ENCODE peak calls at places on chromosomes 5 and 9, in eight cellular contexts. B is effector memory CD4-positive, alpha-beta T cell; W is PC-3; J is GM23248; Y is HCT116; K is lower lobe of right lung; C is esophagus squamous epithelium; O is SK-N-SH. P is an unnamed sample. For H3K27me3, H3K4me1 and H3K36me3, the result is how much of the 10 kb centered on the place peaks cover.

GRCh38 chr5:43854697-43855292 is 251.8 kb downstream of the NNT start:
- DNase-seq in K (no peak), Y (no peak), J (peak), W (no peak), C (no peak), O (no peak), B (no peak), P (no peak)

GRCh38 chr9:128375865-128376264 is 4.7 kb downstream of the URM1 start:
- DNase-seq in J (peak), O (no peak), K (no peak), C (no peak), W (no peak), Y (no peak), B (no peak), P (no peak)

GRCh38 chr9:129968690-129969485 is 74.1 kb downstream of the FNBP1 start:
- DNase-seq in W (peak), Y (no peak), B (no peak), C (no peak), K (no peak), J (peak), O (no peak), P (no peak)

GRCh38 chr5:169013208-169013728 is 287.7 kb downstream of the SLIT3 start:
- DNase-seq in C (no peak), Y (no peak), O (no peak), J (no peak), K (no peak), B (no peak), W (no peak), P (no peak)

GRCh38 chr9:135299651-135300345 is 179.8 kb upstream of the PPP1R26 start:
- DNase-seq in B (no peak), C (no peak), W (no peak), Y (no peak), K (no peak), J (no peak), O (peak), P (no peak)

GRCh38 chr9:124673063-124673462 is 98.0 kb downstream of the NR6A1 start:
- DNase-seq in W (no peak), K (no peak), J (no peak), Y (no peak), O (no peak), B (no peak), C (no peak), P (no peak)

GRCh38 chr5:23419115-23419514 is 88.3 kb upstream of the PRDM9 start:
- DNase-seq in O (no peak), J (no peak), K (no peak), W (peak), C (no peak), B (no peak), Y (no peak), P (no peak)

GRCh38 chr5:124659798-124660197 is 86.6 kb downstream of the ZNF608 start:
- DNase-seq in B (no peak), W (no peak), K (no peak), C (no peak), O (no peak), J (no peak), Y (no peak), P (no peak)

GRCh38 chr5:150642567-150642927 is 2.1 kb downstream of the SYNPO start:
- DNase-seq in K (peak), W (peak), B (no peak), C (no peak), J (peak), O (no peak), Y (peak), P (peak)

GRCh38 chr5:60960591-60960990 is 15.6 kb downstream of the NDUFAF2 start:
- DNase-seq in J (peak), K (no peak), O (peak), B (no peak), Y (peak), W (peak), C (no peak), P (no peak)

GRCh38 chr5:109454726-109455505 is 45.1 kb upstream of the PJA2 start:
- DNase-seq in C (no peak), K (no peak), Y (no peak), J (peak), O (no peak), B (no peak), W (no peak), P (no peak)

GRCh38 chr5:111774525-111774924 is 17.5 kb upstream of the NREP start:
- DNase-seq in B (no peak), J (no peak), O (no peak), K (peak), Y (no peak), W (peak), C (no peak), P (no peak)

GRCh38 chr9:87601175-87601574 is 103.5 kb downstream of the DAPK1 start:
- DNase-seq in Y (no peak), B (no peak), O (no peak), C (no peak), J (no peak), W (no peak), K (peak), P (no peak)

GRCh38 chr5:80754900-80755299 is 100.1 kb upstream of the DHFR start:
- DNase-seq in K (no peak), B (no peak), O (no peak), W (no peak), J (peak), C (no peak), Y (no peak), P (no peak)

GRCh38 chr9:70590264-70590646 is 175.8 kb upstream of the KLF9 start:
- DNase-seq in C (no peak), W (no peak), B (no peak), Y (no peak), K (no peak), J (peak), O (no peak), P (no peak)

GRCh38 chr5:142667808-142668207 is 18.1 kb downstream of the FGF1 start:
- DNase-seq in W (no peak), Y (no peak), C (no peak), K (no peak), O (no peak), J (no peak), B (no peak), P (peak)

GRCh38 chr9:81125446-81126092 is 563.8 kb downstream of the TLE1 start:
- DNase-seq in O (no peak), J (no peak), C (no peak), K (no peak), W (peak), B (no peak), Y (no peak), P (no peak)

GRCh38 chr5:171495122-171495700 is 75.8 kb downstream of the FGF18 start:
- DNase-seq in B (no peak), Y (peak), J (no peak), C (no peak), O (no peak), K (no peak), W (peak), P (no peak)

GRCh38 chr5:121366515-121366914 is 485.2 kb upstream of the FTMT start:
- DNase-seq in Y (no peak), B (no peak), W (peak), O (no peak), C (no peak), K (no peak), J (peak), P (no peak)

GRCh38 chr5:109247943-109248342 is 161.8 kb downstream of the PJA2 start:
- DNase-seq in B (no peak), W (no peak), K (no peak), O (no peak), J (no peak), Y (no peak), C (no peak), P (no peak)

GRCh38 chr9:32644698-32645097 is 9.2 kb upstream of the TAF1L start:
- DNase-seq in J (peak), K (no peak), O (no peak), B (no peak), C (no peak), W (peak), Y (no peak), P (no peak)

GRCh38 chr5:127723571-127723970 is 20.4 kb downstream of the CCDC192 start:
- DNase-seq in O (no peak), J (peak), Y (no peak), C (no peak), K (peak), W (peak), B (no peak), P (no peak)

GRCh38 chr5:97534166-97534565 is 351.1 kb upstream of the RIOK2 start:
- DNase-seq in W (peak), K (no peak), Y (peak), C (no peak), O (peak), J (peak), B (no peak), P (no peak)

GRCh38 chr9:109110326-109111014 is 9.3 kb downstream of the TMEM245 start:
- DNase-seq in C (no peak), Y (peak), B (no peak), J (peak), W (peak), K (no peak), O (no peak), P (no peak)

GRCh38 chr5:52997424-52997823 is 8.3 kb downstream of the ITGA2 start:
- DNase-seq in O (no peak), Y (no peak), B (no peak), J (peak), W (no peak), C (no peak), K (no peak), P (no peak)

GRCh38 chr5:17190242-17190778 is 27.1 kb upstream of the BASP1 start:
- DNase-seq in W (peak), O (peak), Y (peak), B (no peak), J (peak), C (no peak), K (no peak), P (no peak)

GRCh38 chr5:17189381-17190036 is 27.9 kb upstream of the BASP1 start:
- DNase-seq in B (no peak), O (peak), K (peak), J (peak), W (peak), Y (peak), C (no peak), P (peak)

GRCh38 chr5:17187401-17187800 is 30.0 kb upstream of the BASP1 start:
- DNase-seq in O (no peak), J (peak), W (peak), K (no peak), B (no peak), Y (no peak), C (no peak), P (no peak)

GRCh38 chr5:17192191-17192590 is 25.2 kb upstream of the BASP1 start:
- DNase-seq in J (no peak), O (no peak), W (no peak), C (no peak), K (no peak), Y (no peak), B (no peak), P (no peak)

GRCh38 chr5:17190799-17191391 is 26.5 kb upstream of the BASP1 start:
- DNase-seq in Y (no peak), K (no peak), J (no peak), W (peak), C (no peak), O (no peak), B (no peak), P (no peak)
- H3K27me3 ChIP-seq in Y (under half), K (under half), J (under half), W (under half), C (under half), O (under half), B (under half), P (under half)

GRCh38 chr9:95508968-95509850 is 7.6 kb downstream of the PTCH1 start:
- DNase-seq in O (peak), C (no peak), W (peak), Y (peak), K (peak), B (peak), J (peak), P (peak)
- H3K4me1 ChIP-seq in O (under half), C (under half), W (under half), Y (under half), K (under half), B (under half), J (under half), P (under half)

GRCh38 chr5:139118804-139119203 is 79.4 kb downstream of the SIL1 start:
- DNase-seq in K (no peak), O (no peak), W (no peak), C (no peak), Y (no peak), B (no peak), J (no peak), P (no peak)
- H3K36me3 ChIP-seq in K (under half), O (under half), W (under half), C (half or more), Y (under half), B (under half), J (under half), P (under half)

GRCh38 chr9:23849379-23849778 is 23.3 kb upstream of the ELAVL2 start:
- DNase-seq in C (no peak), W (no peak), J (no peak), B (no peak), Y (no peak), O (no peak), K (no peak), P (no peak)

GRCh38 chr9:23855885-23856284 is 29.8 kb upstream of the ELAVL2 start:
- DNase-seq in Y (no peak), K (no peak), B (no peak), O (no peak), C (no peak), W (peak), J (no peak), P (no peak)

GRCh38 chr9:23851024-23851629 is 25.1 kb upstream of the ELAVL2 start:
- DNase-seq in C (no peak), O (peak), W (no peak), K (peak), B (no peak), J (peak), Y (no peak), P (peak)

DNA sequence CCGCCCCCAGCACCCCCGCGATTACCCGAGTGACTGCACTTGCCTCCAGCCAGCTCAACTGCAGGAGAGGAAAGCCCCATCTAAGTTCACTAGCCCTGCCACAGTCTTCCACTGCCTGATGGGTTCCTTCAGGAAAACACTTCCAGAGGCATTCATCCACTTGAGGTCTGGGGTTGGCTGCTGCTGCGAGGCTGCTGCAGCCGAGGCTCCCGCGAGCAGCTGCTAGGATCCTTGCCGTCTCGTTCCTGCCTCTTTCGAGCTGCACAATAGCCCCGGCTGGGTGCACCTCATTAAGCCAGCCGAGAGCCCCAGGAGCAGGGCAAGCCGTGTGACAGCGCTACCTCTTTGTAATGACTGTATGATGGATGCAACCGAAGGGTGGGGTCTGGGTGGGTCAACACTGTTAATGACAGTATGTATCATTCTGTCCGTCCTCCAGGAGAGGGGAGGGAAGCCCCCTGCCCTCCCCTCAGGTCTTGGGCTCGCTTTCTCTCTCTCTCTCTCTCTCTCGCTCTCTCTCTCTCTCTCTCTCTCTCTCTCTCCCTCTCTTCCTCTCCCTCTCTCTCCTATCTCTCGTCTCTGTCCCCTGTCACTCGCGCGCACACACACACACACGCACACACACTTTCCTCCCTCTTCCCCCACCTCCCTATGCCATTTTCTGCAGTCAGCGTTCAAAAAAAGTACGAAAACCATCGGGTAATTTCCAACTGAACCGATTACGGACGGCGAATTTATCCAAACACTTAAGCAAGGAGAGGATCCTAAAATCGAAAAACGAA is 24.4 kb upstream of the ELAVL2 start:
- DNase-seq in J (peak), K (no peak), C (no peak), B (no peak), Y (no peak), O (peak), W (no peak), P (no peak)
- H3K27me3 ChIP-seq in J (under half), K (under half), C (under half), B (under half), Y (under half), O (under half), W (under half), P (under half)

GRCh38 chr5:166119506-166119905 is 2171.9 kb upstream of the WWC1 start:
- DNase-seq in J (no peak), W (no peak), O (no peak), C (no peak), B (no peak), K (no peak), Y (no peak), P (no peak)

GRCh38 chr5:166117744-166118072 is 2173.7 kb upstream of the WWC1 start:
- DNase-seq in W (no peak), J (no peak), C (no peak), O (no peak), Y (no peak), B (no peak), K (no peak), P (no peak)

GRCh38 chr5:166127766-166128565 is 2163.5 kb upstream of the WWC1 start:
- DNase-seq in B (no peak), Y (no peak), W (no peak), J (no peak), O (no peak), K (no peak), C (no peak), P (no peak)

GRCh38 chr5:166123698-166124097 is 2167.7 kb upstream of the WWC1 start:
- DNase-seq in K (no peak), W (no peak), B (no peak), O (peak), C (no peak), J (no peak), Y (no peak), P (no peak)
- H3K4me1 ChIP-seq in K (under half), W (under half), B (under half), O (under half), C (under half), J (under half), Y (under half), P (under half)